ENCODE peak calls at places on chromosome X, in six cellular contexts. C, D, Z, R, O and L are unnamed samples.

GRCh38 chrX:20029728-20030127 is 38.9 kb upstream of the BCLAF3 start:
- DNase-seq in C (no peak), D (no peak), Z (no peak), R (no peak), O (peak; percentile 82), L (no peak)

GRCh38 chrX:147602297-147602696 is 309.4 kb upstream of the FMR1 start:
- DNase-seq in C (no peak), D (no peak), Z (no peak), R (no peak), O (no peak), L (no peak)

GRCh38 chrX:72094894-72095293 is 36.8 kb downstream of the RTL5 start:
- DNase-seq in C (no peak), D (peak; percentile 24), Z (no peak), R (no peak), O (no peak), L (peak; percentile 90)

GRCh38 chrX:153537526-153538295 is 20.3 kb downstream of the ATP2B3 start:
- DNase-seq in C (no peak), D (no peak), Z (no peak), R (no peak), O (no peak), L (no peak)

GRCh38 chrX:65744965-65745364 is 77.5 kb downstream of the MSN start:
- DNase-seq in C (no peak), D (no peak), Z (no peak), R (no peak), O (no peak), L (no peak)

GRCh38 chrX:73127700-73128241 is 48.5 kb upstream of the PABPC1L2A start:
- DNase-seq in C (no peak), D (no peak), Z (peak; percentile 17), R (peak; percentile 27), O (no peak), L (no peak)

GRCh38 chrX:26032141-26032917 is 105.8 kb upstream of the MAGEB18 start:
- DNase-seq in C (no peak), D (no peak), Z (no peak), R (no peak), O (no peak), L (peak; percentile 73)

GRCh38 chrX:139566981-139567380 is 36.4 kb downstream of the F9 start:
- DNase-seq in C (no peak), D (no peak), Z (no peak), R (no peak), O (no peak), L (no peak)

GRCh38 chrX:68807818-68808217 is 21.0 kb upstream of the EFNB1 start:
- DNase-seq in C (peak; percentile 10), D (no peak), Z (peak; percentile 25), R (no peak), O (no peak), L (peak; percentile 35)

GRCh38 chrX:10157545-10157944 is 770 bp downstream of the CLCN4 start:
- DNase-seq in C (no peak), D (no peak), Z (no peak), R (no peak), O (no peak), L (peak; percentile 56)

GRCh38 chrX:50707376-50707775 is 106.6 kb downstream of the SHROOM4 start:
- DNase-seq in C (no peak), D (no peak), Z (no peak), R (no peak), O (no peak), L (peak; percentile 21)

GRCh38 chrX:13569479-13570244 is at the start of gene EGFL6:
- DNase-seq in C (no peak), D (no peak), Z (peak; percentile 21), R (no peak), O (no peak), L (no peak)

GRCh38 chrX:2390754-2391153 is 110.0 kb downstream of the DHRSX start:
- DNase-seq in C (no peak), D (no peak), Z (no peak), R (no peak), O (no peak), L (no peak)

GRCh38 chrX:85243761-85244410 is at the start of the genes SATL1 and ZNF711:
- DNase-seq in C (peak; percentile 14), D (peak; percentile 17), Z (peak; percentile 74), R (peak; percentile 64), O (peak; percentile 21), L (peak; percentile 61)

GRCh38 chrX:53211391-53211978 is 13.5 kb downstream of the KDM5C start:
- DNase-seq in C (no peak), D (no peak), Z (no peak), R (no peak), O (no peak), L (no peak)

GRCh38 chrX:66914082-66914481 is 275.2 kb upstream of the EDA2R start:
- DNase-seq in C (no peak), D (no peak), Z (no peak), R (no peak), O (peak; percentile 0), L (no peak)

GRCh38 chrX:37846934-37847732 is at the start of gene DYNLT3:
- DNase-seq in C (peak; percentile 35), D (peak; percentile 56), Z (peak; percentile 76), R (peak; percentile 44), O (peak; percentile 56), L (peak; percentile 83)

GRCh38 chrX:22999696-23000223 is at the start of gene DDX53:
- DNase-seq in C (no peak), D (peak; percentile 66), Z (peak; percentile 10), R (no peak), O (no peak), L (no peak)

GRCh38 chrX:44898411-44899221 is 25.6 kb downstream of the KDM6A start:
- DNase-seq in C (no peak), D (no peak), Z (no peak), R (no peak), O (peak; percentile 20), L (no peak)

GRCh38 chrX:15269618-15270521 is at the start of gene ASB9:
- DNase-seq in C (peak; percentile 81), D (no peak), Z (peak; percentile 9), R (no peak), O (peak; percentile 78), L (peak; percentile 64)

GRCh38 chrX:147226801-147227200 is 412.3 kb upstream of the CXorf51A start:
- DNase-seq in C (no peak), D (no peak), Z (no peak), R (no peak), O (no peak), L (no peak)

GRCh38 chrX:1322393-1322792 is 14.2 kb upstream of the IL3RA start:
- DNase-seq in C (no peak), D (no peak), Z (no peak), R (no peak), O (no peak), L (no peak)

GRCh38 chrX:47958943-47959342 is 44.8 kb downstream of the ZNF182 start:
- DNase-seq in C (no peak), D (no peak), Z (no peak), R (no peak), O (peak; percentile 21), L (peak; percentile 5)
- TF ChIP-seq JUN in C (no peak), D (no peak), Z (no peak), R (no peak), O (no peak), L (no peak)

GRCh38 chrX:46294234-46294633 is 251.0 kb downstream of the ZNF674 start:
- DNase-seq in C (no peak), D (no peak), Z (no peak), R (no peak), O (no peak), L (no peak)
- TF ChIP-seq JUN in C (no peak), D (no peak), Z (no peak), R (no peak), O (no peak), L (no peak)

GRCh38 chrX:149497626-149498025 is 7.5 kb downstream of the IDS start:
- DNase-seq in C (no peak), D (no peak), Z (no peak), R (no peak), O (no peak), L (no peak)

GRCh38 chrX:149494844-149495565 is 10.1 kb downstream of the IDS start:
- DNase-seq in C (peak; percentile 13), D (no peak), Z (no peak), R (no peak), O (peak; percentile 36), L (no peak)

GRCh38 chrX:149493567-149494562 is 11.2 kb downstream of the IDS start:
- DNase-seq in C (no peak), D (peak; percentile 14), Z (no peak), R (no peak), O (no peak), L (no peak)

GRCh38 chrX:149497054-149497453 is 8.1 kb downstream of the IDS start:
- DNase-seq in C (no peak), D (no peak), Z (no peak), R (no peak), O (no peak), L (no peak)

GRCh38 chrX:149495573-149496071 is 9.5 kb downstream of the IDS start:
- DNase-seq in C (peak; percentile 69), D (no peak), Z (no peak), R (no peak), O (peak; percentile 44), L (peak; percentile 42)
- TF ChIP-seq JUN in C (no peak), D (no peak), Z (no peak), R (no peak), O (no peak), L (peak; percentile 12)

GRCh38 chrX:95703696-95704095 is 980.9 kb upstream of the DIAPH2 start:
- DNase-seq in C (no peak), D (no peak), Z (no peak), R (no peak), O (no peak), L (no peak)
- TF ChIP-seq JUN in C (no peak), D (no peak), Z (no peak), R (no peak), O (no peak), L (no peak)

GRCh38 chrX:5054852-5055251 is 1173.8 kb downstream of the NLGN4X start:
- DNase-seq in C (no peak), D (no peak), Z (no peak), R (no peak), O (no peak), L (no peak)
- TF ChIP-seq JUN in C (no peak), D (no peak), Z (no peak), R (no peak), O (no peak), L (no peak)

GRCh38 chrX:82973641-82974040 is 534.4 kb upstream of the POU3F4 start:
- DNase-seq in C (no peak), D (no peak), Z (no peak), R (no peak), O (no peak), L (no peak)
- TF ChIP-seq JUN in C (no peak), D (no peak), Z (no peak), R (no peak), O (no peak), L (no peak)

DNA sequence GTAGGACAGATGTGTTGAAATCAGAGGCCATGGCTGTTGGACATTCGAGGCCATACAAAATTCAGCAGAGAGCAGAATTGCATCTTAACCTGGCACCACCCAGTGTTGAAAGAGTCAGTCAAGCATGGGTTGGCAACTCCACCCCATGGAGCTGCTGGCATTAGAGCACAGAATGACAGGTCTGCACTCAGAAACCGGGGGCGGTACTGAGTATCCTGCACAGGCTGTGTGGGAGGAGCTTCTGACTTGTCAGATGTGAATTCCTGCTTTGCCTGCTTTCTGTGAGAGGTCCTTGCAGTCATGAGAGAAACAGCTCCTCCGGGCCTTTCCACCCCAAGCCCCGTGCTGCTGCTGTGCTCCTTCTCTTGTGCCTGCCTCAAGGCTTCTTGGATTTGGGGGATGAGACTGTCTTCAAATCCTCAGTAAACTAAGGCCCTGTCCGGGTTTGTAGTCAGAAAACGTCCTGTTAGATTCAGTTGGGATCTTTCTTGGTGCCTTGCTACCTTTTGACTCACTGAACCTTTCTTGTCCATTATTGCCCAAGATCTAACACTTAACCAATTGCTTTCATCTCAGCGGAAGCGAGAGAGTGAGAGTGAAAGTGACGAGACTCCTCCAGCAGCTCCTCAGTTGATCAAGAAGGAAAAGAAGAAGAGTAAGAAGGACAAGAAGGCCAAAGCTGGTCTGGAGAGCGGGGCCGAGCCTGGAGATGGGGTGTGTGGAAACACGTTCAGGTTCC is 13.1 kb downstream of the DKC1 start:
- DNase-seq in C (no peak), D (no peak), Z (no peak), R (no peak), O (no peak), L (no peak)
- TF ChIP-seq JUN in C (no peak), D (no peak), Z (no peak), R (no peak), O (no peak), L (no peak)